ENCODE peak calls at places on chromosome 17, in six cellular contexts. One of them, this sample, is unnamed.

GRCh38 chr17:51640108-51640622 is 379.8 kb downstream of the UTP18 start:
- DNase-seq in body of pancreas: no peak
- DNase-seq in left ventricle myocardium inferior: no peak
- DNase-seq in HL-60: no peak
- DNase-seq in A549: peak; percentile 85
- DNase-seq in fibroblast of mammary gland: no peak
- DNase-seq in this sample: peak; percentile 7

GRCh38 chr17:44334315-44335181 is 9.9 kb upstream of the SLC25A39 start:
- DNase-seq in A549: no peak
- DNase-seq in fibroblast of mammary gland: no peak
- DNase-seq in HL-60: peak; percentile 45
- DNase-seq in body of pancreas: no peak
- DNase-seq in left ventricle myocardium inferior: no peak
- DNase-seq in this sample: peak; percentile 53

GRCh38 chr17:58336456-58337094 is 8.0 kb upstream of the TSPOAP1 start:
- DNase-seq in body of pancreas: peak; percentile 26
- DNase-seq in left ventricle myocardium inferior: no peak
- DNase-seq in fibroblast of mammary gland: peak; percentile 68
- DNase-seq in A549: no peak
- DNase-seq in HL-60: peak; percentile 62
- DNase-seq in this sample: no peak

GRCh38 chr17:73453090-73453489 is 141.3 kb upstream of the CDC42EP4 start:
- DNase-seq in HL-60: no peak
- DNase-seq in body of pancreas: no peak
- DNase-seq in A549: no peak
- DNase-seq in left ventricle myocardium inferior: no peak
- DNase-seq in fibroblast of mammary gland: no peak
- DNase-seq in this sample: no peak

GRCh38 chr17:31495049-31495885 is 103.8 kb downstream of the RAB11FIP4 start:
- DNase-seq in left ventricle myocardium inferior: no peak
- DNase-seq in A549: no peak
- DNase-seq in fibroblast of mammary gland: no peak
- DNase-seq in HL-60: peak; percentile 46
- DNase-seq in body of pancreas: peak; percentile 76
- DNase-seq in this sample: peak; percentile 91

GRCh38 chr17:50109207-50109606 is 14.1 kb downstream of the PDK2 start:
- DNase-seq in left ventricle myocardium inferior: no peak
- DNase-seq in A549: no peak
- DNase-seq in fibroblast of mammary gland: no peak
- DNase-seq in HL-60: no peak
- DNase-seq in body of pancreas: no peak
- DNase-seq in this sample: no peak

GRCh38 chr17:64262422-64263260 is at the start of gene TEX2:
- DNase-seq in A549: no peak
- DNase-seq in left ventricle myocardium inferior: peak; percentile 60
- DNase-seq in body of pancreas: peak; percentile 75
- DNase-seq in HL-60: peak; percentile 55
- DNase-seq in fibroblast of mammary gland: no peak
- DNase-seq in this sample: peak; percentile 69

GRCh38 chr17:49995055-49995738 is at the start of gene DLX3:
- DNase-seq in body of pancreas: peak; percentile 76
- DNase-seq in fibroblast of mammary gland: peak; percentile 72
- DNase-seq in left ventricle myocardium inferior: peak; percentile 63
- DNase-seq in A549: peak; percentile 72
- DNase-seq in HL-60: peak; percentile 18
- DNase-seq in this sample: peak; percentile 92

GRCh38 chr17:37089998-37090397 is 141.2 kb downstream of the AATF start:
- DNase-seq in A549: no peak
- DNase-seq in left ventricle myocardium inferior: no peak
- DNase-seq in fibroblast of mammary gland: no peak
- DNase-seq in HL-60: peak; percentile 76
- DNase-seq in body of pancreas: peak; percentile 32
- DNase-seq in this sample: no peak

GRCh38 chr17:82152556-82153294 is 54.7 kb upstream of the FASN start:
- DNase-seq in fibroblast of mammary gland: no peak
- DNase-seq in left ventricle myocardium inferior: no peak
- DNase-seq in A549: no peak
- DNase-seq in body of pancreas: peak; percentile 56
- DNase-seq in HL-60: no peak
- DNase-seq in this sample: no peak

GRCh38 chr17:66578781-66579489 is 256.0 kb upstream of the CACNG5 start:
- DNase-seq in fibroblast of mammary gland: no peak
- DNase-seq in left ventricle myocardium inferior: no peak
- DNase-seq in HL-60: no peak
- DNase-seq in A549: no peak
- DNase-seq in body of pancreas: no peak
- DNase-seq in this sample: no peak

GRCh38 chr17:77540975-77541374 is 400.2 kb downstream of the SEC14L1 start:
- DNase-seq in body of pancreas: no peak
- DNase-seq in HL-60: no peak
- DNase-seq in left ventricle myocardium inferior: no peak
- DNase-seq in fibroblast of mammary gland: no peak
- DNase-seq in A549: no peak
- DNase-seq in this sample: no peak
- H3K4me3 ChIP-seq in body of pancreas: no peak overlapping the region
- H3K4me3 ChIP-seq in HL-60: no peak overlapping the region
- H3K4me3 ChIP-seq in left ventricle myocardium inferior: no peak overlapping the region
- H3K4me3 ChIP-seq in fibroblast of mammary gland: no peak overlapping the region
- H3K4me3 ChIP-seq in A549: no peak overlapping the region
- H3K4me3 ChIP-seq in this sample: no peak overlapping the region

GRCh38 chr17:68759343-68760140 is 158.4 kb upstream of the FAM20A start:
- DNase-seq in fibroblast of mammary gland: peak; percentile 95
- DNase-seq in body of pancreas: peak; percentile 94
- DNase-seq in left ventricle myocardium inferior: peak; percentile 85
- DNase-seq in A549: peak; percentile 95
- DNase-seq in HL-60: peak; percentile 85
- DNase-seq in this sample: peak; percentile 94
- H3K4me3 ChIP-seq in fibroblast of mammary gland: peak overlapping the region; percentile 61
- H3K4me3 ChIP-seq in body of pancreas: no peak overlapping the region
- H3K4me3 ChIP-seq in left ventricle myocardium inferior: peak overlapping the region; percentile 51
- H3K4me3 ChIP-seq in A549: peak overlapping the region; percentile 45
- H3K4me3 ChIP-seq in HL-60: peak overlapping the region; percentile 53
- H3K4me3 ChIP-seq in this sample: no peak overlapping the region

DNA sequence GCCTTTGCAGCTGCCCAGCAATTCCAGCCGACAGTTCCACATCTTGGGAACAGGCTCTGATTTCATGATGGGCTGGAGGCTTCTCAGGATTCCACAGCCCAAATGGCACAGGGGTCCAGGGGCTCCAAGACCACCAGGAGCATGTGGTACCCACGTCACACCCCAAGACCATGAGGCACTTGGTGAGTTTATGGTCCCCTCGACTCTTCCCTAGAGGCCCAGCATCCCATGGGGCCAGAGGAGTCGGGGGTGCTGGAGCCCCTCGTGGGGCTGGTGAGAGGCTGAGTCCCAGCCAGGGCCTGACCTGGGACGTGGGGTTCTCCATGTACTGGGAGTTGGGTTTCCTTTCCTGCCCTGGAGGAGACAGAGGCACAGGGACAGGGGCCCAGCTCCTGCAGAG is 10.1 kb upstream of the KRTAP17-1 start:
- DNase-seq in A549: no peak
- DNase-seq in left ventricle myocardium inferior: no peak
- DNase-seq in body of pancreas: no peak
- DNase-seq in HL-60: no peak
- DNase-seq in fibroblast of mammary gland: no peak
- DNase-seq in this sample: no peak
- H3K4me3 ChIP-seq in A549: no peak overlapping the region
- H3K4me3 ChIP-seq in left ventricle myocardium inferior: no peak overlapping the region
- H3K4me3 ChIP-seq in body of pancreas: no peak overlapping the region
- H3K4me3 ChIP-seq in HL-60: no peak overlapping the region
- H3K4me3 ChIP-seq in fibroblast of mammary gland: no peak overlapping the region
- H3K4me3 ChIP-seq in this sample: no peak overlapping the region

GRCh38 chr17:76528528-76529223 is 8.8 kb downstream of the CYGB start:
- DNase-seq in left ventricle myocardium inferior: peak; percentile 78
- DNase-seq in A549: no peak
- DNase-seq in body of pancreas: no peak
- DNase-seq in HL-60: no peak
- DNase-seq in fibroblast of mammary gland: peak; percentile 68
- DNase-seq in this sample: no peak

GRCh38 chr17:76529224-76529642 is 8.3 kb downstream of the CYGB start:
- DNase-seq in HL-60: peak; percentile 14
- DNase-seq in left ventricle myocardium inferior: peak; percentile 87
- DNase-seq in body of pancreas: peak; percentile 58
- DNase-seq in A549: no peak
- DNase-seq in fibroblast of mammary gland: peak; percentile 98
- DNase-seq in this sample: peak; percentile 34

GRCh38 chr17:76527430-76528111 is 9.9 kb downstream of the CYGB start:
- DNase-seq in A549: no peak
- DNase-seq in fibroblast of mammary gland: peak; percentile 92
- DNase-seq in left ventricle myocardium inferior: peak; percentile 73
- DNase-seq in body of pancreas: peak; percentile 39
- DNase-seq in HL-60: no peak
- DNase-seq in this sample: peak; percentile 40

GRCh38 chr17:76529643-76530488 is 7.6 kb downstream of the CYGB start:
- DNase-seq in HL-60: no peak
- DNase-seq in body of pancreas: peak; percentile 69
- DNase-seq in A549: no peak
- DNase-seq in fibroblast of mammary gland: peak; percentile 96
- DNase-seq in left ventricle myocardium inferior: peak; percentile 95
- DNase-seq in this sample: peak; percentile 43

GRCh38 chr17:76528156-76528527 is 9.4 kb downstream of the CYGB start:
- DNase-seq in body of pancreas: no peak
- DNase-seq in A549: no peak
- DNase-seq in HL-60: no peak
- DNase-seq in fibroblast of mammary gland: no peak
- DNase-seq in left ventricle myocardium inferior: peak; percentile 35
- DNase-seq in this sample: no peak
- H3K4me3 ChIP-seq in body of pancreas: no peak overlapping the region
- H3K4me3 ChIP-seq in A549: no peak overlapping the region
- H3K4me3 ChIP-seq in HL-60: no peak overlapping the region
- H3K4me3 ChIP-seq in fibroblast of mammary gland: no peak overlapping the region
- H3K4me3 ChIP-seq in left ventricle myocardium inferior: peak overlapping the region; percentile 54
- H3K4me3 ChIP-seq in this sample: no peak overlapping the region

GRCh38 chr17:8133398-8133797 is 9.5 kb upstream of the HES7 start:
- DNase-seq in body of pancreas: no peak
- DNase-seq in left ventricle myocardium inferior: no peak
- DNase-seq in fibroblast of mammary gland: no peak
- DNase-seq in HL-60: no peak
- DNase-seq in A549: no peak
- DNase-seq in this sample: no peak
- H3K4me3 ChIP-seq in body of pancreas: no peak overlapping the region
- H3K4me3 ChIP-seq in left ventricle myocardium inferior: no peak overlapping the region
- H3K4me3 ChIP-seq in fibroblast of mammary gland: no peak overlapping the region
- H3K4me3 ChIP-seq in HL-60: no peak overlapping the region
- H3K4me3 ChIP-seq in A549: no peak overlapping the region
- H3K4me3 ChIP-seq in this sample: no peak overlapping the region